ENCODE peak calls at places on chromosomes 16 and 17, in four cellular contexts. I is CD8-positive, alpha-beta memory T cell; O is testis; K is adrenal gland. E is an unnamed sample. For H3K4me1 and H3K9me3, the result is how much of the 10 kb centered on the place peaks cover.

GRCh38 chr17:78734841-78735641 is 47.0 kb downstream of the CYTH1 start:
- DNase-seq in I (no peak), O (no peak), K (no peak), E (no peak)

GRCh38 chr17:42459256-42459982 is 741 bp downstream of the ATP6V0A1 start:
- DNase-seq in I (no peak), O (peak), K (peak), E (peak)

GRCh38 chr16:48326937-48327336 is 58.3 kb downstream of the SIAH1 start:
- DNase-seq in I (no peak), O (no peak), K (no peak), E (no peak)

GRCh38 chr17:49515196-49515770 is 20.2 kb downstream of the NGFR start:
- DNase-seq in I (no peak), O (peak), K (peak), E (peak)

GRCh38 chr16:14486520-14487303 is 143.3 kb downstream of the PARN start:
- DNase-seq in I (no peak), O (peak), K (peak), E (peak)

GRCh38 chr17:80939151-80940145 is 52.2 kb upstream of the CHMP6 start:
- DNase-seq in I (no peak), O (no peak), K (peak), E (no peak)

GRCh38 chr16:11098601-11099377 is 154.4 kb downstream of the CLEC16A start:
- DNase-seq in I (no peak), O (no peak), K (no peak), E (no peak)

GRCh38 chr17:55330344-55330933 is 65.7 kb downstream of the HLF start:
- DNase-seq in I (no peak), O (no peak), K (no peak), E (no peak)

GRCh38 chr16:5428932-5429331 is 331.3 kb upstream of the EEF2KMT start:
- DNase-seq in I (no peak), O (no peak), K (no peak), E (no peak)

GRCh38 chr16:11312718-11313492 is 31.8 kb upstream of the PRM1 start:
- DNase-seq in I (peak), O (no peak), K (no peak), E (no peak)

GRCh38 chr16:65114527-65114926 is 7.3 kb downstream of the CDH11 start:
- DNase-seq in I (no peak), O (no peak), K (no peak), E (peak)

GRCh38 chr16:51327001-51327400 is 175.9 kb upstream of the SALL1 start:
- DNase-seq in I (no peak), O (no peak), K (no peak), E (no peak)

GRCh38 chr16:11297492-11298142 is 16.5 kb upstream of the PRM1 start:
- DNase-seq in I (peak), O (peak), K (peak), E (peak)

GRCh38 chr17:77186141-77186604 is 45.4 kb downstream of the SEC14L1 start:
- DNase-seq in I (no peak), O (peak), K (peak), E (peak)

GRCh38 chr17:77185137-77185536 is 44.4 kb downstream of the SEC14L1 start:
- DNase-seq in I (no peak), O (peak), K (peak), E (no peak)

GRCh38 chr17:77182205-77182604 is 41.4 kb downstream of the SEC14L1 start:
- DNase-seq in I (no peak), O (no peak), K (no peak), E (no peak)

GRCh38 chr17:77182773-77183172 is 42.0 kb downstream of the SEC14L1 start:
- DNase-seq in I (no peak), O (no peak), K (no peak), E (no peak)

DNA sequence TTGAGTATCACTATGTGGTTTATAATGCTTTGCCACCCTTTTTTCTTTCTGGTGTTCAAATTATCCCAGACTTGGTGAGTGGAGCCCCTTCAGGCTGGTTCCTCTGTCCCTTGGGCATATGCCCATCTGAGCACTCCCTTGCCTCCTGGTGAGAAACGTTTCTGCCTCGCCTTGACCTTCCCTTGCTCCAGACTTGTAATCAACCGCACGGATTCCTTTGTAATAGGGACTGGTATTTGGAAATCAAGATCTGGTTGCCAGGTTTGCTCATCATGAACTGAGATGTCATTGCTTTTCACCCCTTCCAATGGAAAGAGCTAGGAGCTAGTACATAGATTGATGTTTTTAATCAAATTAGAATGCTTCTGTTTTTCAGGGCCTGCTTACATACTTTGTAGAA is 43.7 kb downstream of the SEC14L1 start:
- DNase-seq in I (no peak), O (no peak), K (peak), E (no peak)
- H3K4me1 ChIP-seq in I (half or more), O (half or more), K (half or more), E (under half)

GRCh38 chr17:19003543-19003965 is 1.0 kb downstream of the FAM83G start:
- DNase-seq in I (no peak), O (no peak), K (no peak), E (no peak)
- H3K27ac ChIP-seq in I (peak), O (no peak), K (no peak), E (peak)

DNA sequence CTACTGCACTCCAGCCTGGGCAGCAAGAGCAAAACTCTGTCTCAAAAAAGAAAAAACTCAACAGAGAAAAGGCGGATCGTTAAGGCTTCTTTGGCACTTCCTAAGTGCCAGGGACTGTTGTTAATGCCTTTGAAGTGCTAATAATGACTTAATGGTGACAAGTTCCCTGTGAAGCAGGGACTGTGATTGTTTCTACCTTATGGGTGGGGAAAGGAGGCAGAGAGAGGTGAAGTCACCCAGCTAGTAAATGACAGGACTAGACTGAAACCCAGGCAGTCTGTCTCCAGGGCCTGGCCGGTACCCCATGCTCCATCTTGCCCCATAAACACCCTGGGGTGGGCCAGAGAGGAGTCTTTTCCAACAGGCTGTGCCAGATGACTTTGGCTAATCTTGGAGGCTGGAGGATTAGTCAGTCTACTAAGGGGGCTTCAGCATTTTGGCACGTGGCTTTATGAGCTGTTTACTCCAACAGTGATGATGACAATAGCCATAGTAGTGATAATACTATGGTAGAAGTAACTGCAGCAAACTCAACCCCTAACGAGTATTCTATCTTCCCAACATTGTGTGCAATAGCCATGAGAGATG is 26.9 kb downstream of the ABCC1 start:
- DNase-seq in I (no peak), O (no peak), K (no peak), E (no peak)
- H3K9me3 ChIP-seq in I (under half), O (under half), K (under half), E (under half)

GRCh38 chr17:82860606-82861392 is 21.0 kb upstream of the ZNF750 start:
- DNase-seq in I (no peak), O (no peak), K (no peak), E (peak)
- H3K4me1 ChIP-seq in I (half or more), O (under half), K (under half), E (under half)

GRCh38 chr17:37824534-37825485 is 80.0 kb upstream of the HNF1B start:
- DNase-seq in I (no peak), O (no peak), K (no peak), E (no peak)
- H3K27ac ChIP-seq in I (no peak), O (no peak), K (no peak), E (no peak)

GRCh38 chr17:69919789-69920188 is 155.2 kb upstream of the KCNJ16 start:
- DNase-seq in I (no peak), O (no peak), K (no peak), E (no peak)

GRCh38 chr17:69916761-69917160 is 158.3 kb upstream of the KCNJ16 start:
- DNase-seq in I (no peak), O (no peak), K (no peak), E (no peak)

GRCh38 chr17:69918164-69918563 is 156.9 kb upstream of the KCNJ16 start:
- DNase-seq in I (no peak), O (no peak), K (no peak), E (no peak)

GRCh38 chr17:69921046-69921445 is 154.0 kb upstream of the KCNJ16 start:
- DNase-seq in I (no peak), O (no peak), K (no peak), E (no peak)
- H3K9me3 ChIP-seq in I (under half), O (under half), K (under half), E (under half)

GRCh38 chr17:73285603-73285908 is 23.9 kb upstream of the CPSF4L start:
- DNase-seq in I (no peak), O (no peak), K (no peak), E (no peak)

GRCh38 chr17:73284906-73285602 is 23.4 kb upstream of the CPSF4L start:
- DNase-seq in I (no peak), O (no peak), K (no peak), E (no peak)

GRCh38 chr17:73284339-73284738 is 22.7 kb upstream of the CPSF4L start:
- DNase-seq in I (no peak), O (no peak), K (no peak), E (no peak)

GRCh38 chr17:73286863-73287296 is 24.9 kb downstream of the CDC42EP4 start:
- DNase-seq in I (no peak), O (no peak), K (peak), E (no peak)

DNA sequence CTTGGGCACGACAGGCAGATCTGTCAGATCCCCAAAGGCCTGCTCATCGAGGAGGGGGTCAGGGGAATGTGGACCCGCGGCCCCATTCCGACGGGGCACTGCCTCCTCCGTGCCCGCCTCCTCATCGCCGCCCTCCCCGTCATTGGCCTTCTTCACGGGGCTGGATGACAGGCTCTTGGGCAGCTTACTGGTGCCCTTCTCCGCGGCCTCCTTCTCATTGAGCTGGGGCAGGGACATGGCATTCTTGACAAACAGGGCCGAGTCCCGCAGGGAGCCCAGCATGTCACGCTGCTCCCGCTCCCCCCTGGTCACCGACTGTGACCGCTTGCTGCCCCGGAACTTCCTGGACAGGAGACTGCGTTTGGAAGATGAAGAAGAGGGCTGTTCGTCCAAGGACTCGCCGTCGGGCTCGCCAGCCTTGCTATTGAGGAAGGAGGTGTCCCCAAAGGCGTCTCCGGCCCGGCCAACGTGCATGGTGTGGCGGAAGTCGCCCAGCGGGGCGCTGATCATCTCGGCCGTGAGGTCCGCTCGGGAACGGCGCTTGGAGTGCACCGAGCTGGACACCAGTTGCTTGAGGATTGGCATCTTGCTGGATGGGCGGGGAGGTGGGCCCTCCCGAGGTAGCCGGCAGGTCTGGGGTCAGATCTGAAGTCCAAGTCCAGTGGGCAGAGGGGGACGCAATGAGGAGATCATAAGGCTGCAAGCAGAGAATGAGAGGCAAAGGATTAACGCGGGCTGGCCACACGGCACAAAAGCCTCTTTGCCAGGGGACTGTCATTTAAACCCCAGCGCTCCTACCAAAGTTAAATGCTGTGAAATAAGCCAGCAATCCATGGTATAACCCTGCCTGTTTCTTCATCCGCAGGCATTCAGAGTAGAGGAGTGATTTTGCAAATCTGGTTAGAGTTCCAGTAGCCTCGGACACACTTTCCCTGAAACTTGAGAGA is 24.5 kb upstream of the CPSF4L start:
- DNase-seq in I (no peak), O (no peak), K (peak), E (peak)
- H3K4me1 ChIP-seq in I (under half), O (half or more), K (half or more), E (under half)

GRCh38 chr17:45092932-45093430 is 31.9 kb downstream of the NMT1 start:
- DNase-seq in I (no peak), O (peak), K (peak), E (peak)

GRCh38 chr17:45091778-45092425 is 30.8 kb downstream of the NMT1 start:
- DNase-seq in I (no peak), O (no peak), K (no peak), E (no peak)

GRCh38 chr17:45090711-45091110 is 29.6 kb downstream of the NMT1 start:
- DNase-seq in I (no peak), O (no peak), K (peak), E (no peak)

GRCh38 chr17:45096141-45096540 is 35.0 kb downstream of the NMT1 start:
- DNase-seq in I (no peak), O (no peak), K (peak), E (no peak)

DNA sequence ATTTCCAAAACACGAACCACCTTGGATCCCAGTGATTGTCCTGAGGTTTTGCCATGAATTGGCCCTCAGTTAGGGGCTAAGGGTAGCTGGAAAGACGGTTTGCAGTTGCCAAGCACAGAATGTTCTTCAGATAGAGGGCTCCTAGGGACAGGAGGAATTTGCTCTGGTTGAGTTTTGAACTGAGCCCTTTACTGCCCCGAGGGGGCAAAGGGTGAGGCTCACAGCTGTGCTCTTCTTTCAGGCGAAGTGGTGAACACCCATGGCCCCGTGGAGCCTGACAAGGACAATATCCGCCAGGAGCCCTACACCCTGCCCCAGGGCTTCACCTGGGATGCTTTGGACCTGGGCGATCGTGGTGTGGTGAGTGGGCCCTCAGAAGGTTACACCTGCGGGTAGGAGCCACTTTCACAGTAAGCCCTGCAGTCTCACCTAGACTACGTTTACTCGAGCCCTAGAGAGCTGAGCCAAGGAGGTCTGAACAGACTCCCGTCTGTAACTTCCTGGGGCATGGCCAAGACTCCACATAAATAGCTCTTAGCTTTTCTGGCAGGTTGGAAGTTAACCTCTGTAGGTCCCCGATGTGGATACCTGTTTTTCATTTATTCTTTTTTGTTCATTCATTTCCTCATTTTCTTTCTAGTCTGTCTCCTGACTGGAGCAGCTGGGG is 32.5 kb downstream of the NMT1 start:
- DNase-seq in I (no peak), O (peak), K (no peak), E (peak)
- H3K27ac ChIP-seq in I (no peak), O (peak), K (peak), E (peak)

GRCh38 chr16:23088018-23088417 is 61.2 kb downstream of the USP31 start:
- DNase-seq in I (no peak), O (no peak), K (no peak), E (no peak)

GRCh38 chr16:23089111-23089510 is 60.1 kb downstream of the USP31 start:
- DNase-seq in I (no peak), O (no peak), K (no peak), E (no peak)

GRCh38 chr16:23092072-23092800 is 57.0 kb downstream of the USP31 start:
- DNase-seq in I (no peak), O (no peak), K (no peak), E (no peak)

GRCh38 chr16:23092801-23093117 is 56.5 kb downstream of the USP31 start:
- DNase-seq in I (no peak), O (no peak), K (no peak), E (no peak)
- H3K9me3 ChIP-seq in I (under half), O (under half), K (under half), E (under half)

GRCh38 chr17:6452471-6453266 is 8.4 kb downstream of the PIMREG start:
- DNase-seq in I (no peak), O (no peak), K (no peak), E (no peak)
- H3K4me1 ChIP-seq in I (under half), O (under half), K (under half), E (under half)